ENCODE peak calls at places on chromosomes 4 and X, in four cellular contexts. One of them, this sample, is unnamed.

GRCh38 chr4:12411072-12411471 is 982.4 kb upstream of the HS3ST1 start:
- DNase-seq in H1: no peak
- DNase-seq in K562: no peak
- DNase-seq in HCT116: no peak
- DNase-seq in this sample: no peak

GRCh38 chr4:187612211-187612780 is 383.3 kb upstream of the ZFP42 start:
- DNase-seq in H1: no peak
- DNase-seq in K562: no peak
- DNase-seq in HCT116: no peak
- DNase-seq in this sample: no peak

GRCh38 chr4:7411896-7412585 is 22.7 kb downstream of the PSAPL1 start:
- DNase-seq in H1: no peak
- DNase-seq in K562: no peak
- DNase-seq in HCT116: no peak
- DNase-seq in this sample: no peak

GRCh38 chr4:87974856-87975462 is 555 bp upstream of the SPP1 start:
- DNase-seq in H1: no peak
- DNase-seq in K562: no peak
- DNase-seq in HCT116: no peak
- DNase-seq in this sample: no peak

GRCh38 chr4:80412322-80412721 is 76.8 kb downstream of the CFAP299 start:
- DNase-seq in H1: no peak
- DNase-seq in K562: no peak
- DNase-seq in HCT116: no peak
- DNase-seq in this sample: no peak

GRCh38 chrX:134746379-134746723 is 88.1 kb upstream of the PLAC1 start:
- DNase-seq in H1: no peak
- DNase-seq in K562: no peak
- DNase-seq in HCT116: no peak
- DNase-seq in this sample: no peak

GRCh38 chrX:18389968-18390367 is 35.4 kb upstream of the CDKL5 start:
- DNase-seq in H1: no peak
- DNase-seq in K562: no peak
- DNase-seq in HCT116: no peak
- DNase-seq in this sample: no peak

GRCh38 chrX:46587158-46587557 is 13.6 kb downstream of the CHST7 start:
- DNase-seq in H1: no peak
- DNase-seq in K562: no peak
- DNase-seq in HCT116: no peak
- DNase-seq in this sample: no peak

GRCh38 chrX:781216-782211 is 150.9 kb downstream of the SHOX start:
- DNase-seq in H1: no peak
- DNase-seq in K562: no peak
- DNase-seq in HCT116: no peak
- DNase-seq in this sample: no peak

GRCh38 chr4:27057053-27057452 is 196.4 kb downstream of the STIM2 start:
- DNase-seq in H1: no peak
- DNase-seq in K562: no peak
- DNase-seq in HCT116: no peak
- DNase-seq in this sample: no peak

GRCh38 chr4:147754037-147754445 is 22.2 kb downstream of the ARHGAP10 start:
- DNase-seq in H1: no peak
- DNase-seq in K562: no peak
- DNase-seq in HCT116: no peak
- DNase-seq in this sample: no peak

GRCh38 chr4:152947311-152947710 is 11.2 kb downstream of the FHDC1 start:
- DNase-seq in H1: no peak
- DNase-seq in K562: no peak
- DNase-seq in HCT116: no peak
- DNase-seq in this sample: no peak

GRCh38 chr4:152944678-152945320 is 8.7 kb downstream of the FHDC1 start:
- DNase-seq in H1: no peak
- DNase-seq in K562: no peak
- DNase-seq in HCT116: no peak
- DNase-seq in this sample: no peak

GRCh38 chr4:152946460-152946859 is 10.3 kb downstream of the FHDC1 start:
- DNase-seq in H1: no peak
- DNase-seq in K562: no peak
- DNase-seq in HCT116: no peak
- DNase-seq in this sample: no peak

GRCh38 chr4:152943673-152944072 is 7.5 kb downstream of the FHDC1 start:
- DNase-seq in H1: no peak
- DNase-seq in K562: no peak
- DNase-seq in HCT116: no peak
- DNase-seq in this sample: no peak

DNA sequence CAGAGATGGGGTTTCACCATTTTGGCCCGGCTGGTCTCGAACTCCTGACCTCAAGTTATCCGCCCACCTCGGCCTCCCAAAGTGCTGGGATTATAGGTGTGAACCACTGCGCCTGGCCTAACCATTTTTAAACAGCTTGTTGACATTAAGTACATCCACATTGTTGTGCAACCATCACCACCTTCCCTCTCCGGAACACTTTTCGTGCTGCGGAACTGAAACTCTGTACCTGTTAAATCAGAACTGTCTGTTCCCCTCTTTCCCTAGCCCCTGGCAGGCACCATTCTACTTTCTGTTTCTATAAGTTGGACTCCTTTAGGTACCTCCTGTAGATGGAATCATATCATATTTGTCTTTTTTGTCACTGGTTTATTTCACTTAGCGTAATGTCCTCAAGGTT is 9.5 kb downstream of the FHDC1 start:
- DNase-seq in H1: no peak
- DNase-seq in K562: no peak
- DNase-seq in HCT116: no peak
- DNase-seq in this sample: no peak
- TF ChIP-seq YY1 in H1: no peak
- TF ChIP-seq YY1 in K562: no peak
- TF ChIP-seq YY1 in HCT116: no peak
- TF ChIP-seq YY1 in this sample: no peak

GRCh38 chrX:103666202-103667107 is 20.0 kb downstream of the MORF4L2 start:
- DNase-seq in H1: no peak
- DNase-seq in K562: no peak
- DNase-seq in HCT116: no peak
- DNase-seq in this sample: no peak

GRCh38 chrX:103658681-103659433 is 27.6 kb downstream of the MORF4L2 start:
- DNase-seq in H1: no peak
- DNase-seq in K562: no peak
- DNase-seq in HCT116: no peak
- DNase-seq in this sample: no peak

GRCh38 chrX:103669745-103670144 is 16.8 kb downstream of the MORF4L2 start:
- DNase-seq in H1: no peak
- DNase-seq in K562: peak
- DNase-seq in HCT116: no peak
- DNase-seq in this sample: no peak

GRCh38 chrX:103664363-103664762 is 22.1 kb downstream of the MORF4L2 start:
- DNase-seq in H1: no peak
- DNase-seq in K562: no peak
- DNase-seq in HCT116: no peak
- DNase-seq in this sample: no peak

DNA sequence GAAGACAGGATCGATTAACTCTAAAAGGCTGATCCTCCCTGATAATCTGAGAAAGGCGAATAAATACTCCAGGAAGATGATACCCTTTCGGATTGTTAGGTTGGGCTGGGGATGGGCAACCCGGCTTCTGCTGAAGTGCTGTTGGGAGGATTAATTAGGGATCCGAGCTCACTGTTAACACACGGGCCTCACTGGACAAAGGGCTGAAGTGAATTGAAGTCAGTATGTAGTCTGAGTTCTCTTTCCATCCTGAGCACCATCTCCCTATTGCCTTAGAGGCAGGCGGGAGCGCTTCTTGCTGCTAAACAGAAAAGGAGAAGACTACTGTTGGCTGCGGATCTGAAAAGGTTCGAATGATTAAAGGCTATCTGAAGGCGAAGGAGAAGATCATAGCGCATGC is 22.6 kb downstream of the MORF4L2 start:
- DNase-seq in H1: no peak
- DNase-seq in K562: no peak
- DNase-seq in HCT116: no peak
- DNase-seq in this sample: no peak
- TF ChIP-seq ZNF274 in H1: no peak
- TF ChIP-seq ZNF274 in K562: no peak
- TF ChIP-seq ZNF274 in HCT116: no peak
- TF ChIP-seq ZNF274 in this sample: no peak

GRCh38 chr4:155433636-155434360 is 57.0 kb upstream of the MAP9 start:
- DNase-seq in H1: no peak
- DNase-seq in K562: no peak
- DNase-seq in HCT116: no peak
- DNase-seq in this sample: no peak
- H3K9ac ChIP-seq in H1: no peak
- H3K9ac ChIP-seq in K562: no peak
- H3K9ac ChIP-seq in HCT116: no peak
- H3K9ac ChIP-seq in this sample: no peak

DNA sequence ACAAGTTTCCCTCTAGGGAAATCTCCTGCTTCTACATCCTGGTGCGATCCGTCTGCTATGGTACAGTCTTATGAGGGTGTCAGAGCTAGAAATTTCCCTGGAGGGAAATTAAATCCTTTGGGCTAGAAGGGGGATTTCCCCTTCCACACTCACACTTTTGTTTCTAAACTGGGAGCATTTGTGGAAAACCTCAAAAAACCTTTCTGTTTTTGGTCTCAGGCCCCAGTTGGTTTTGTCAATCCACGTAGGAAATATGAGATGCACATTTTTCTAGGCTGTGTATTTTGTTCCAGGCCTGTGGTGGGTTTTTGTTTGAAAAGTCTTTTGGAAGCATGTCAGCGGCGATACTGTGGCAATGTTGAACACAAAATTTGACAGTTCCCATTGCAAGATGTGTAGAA is 17.8 kb downstream of the HMGB3 start:
- DNase-seq in H1: no peak
- DNase-seq in K562: no peak
- DNase-seq in HCT116: no peak
- DNase-seq in this sample: no peak
- TF ChIP-seq YY1 in H1: no peak
- TF ChIP-seq YY1 in K562: no peak
- TF ChIP-seq YY1 in HCT116: no peak
- TF ChIP-seq YY1 in this sample: no peak

GRCh38 chr4:150155391-150155790 is 77.1 kb downstream of the DCLK2 start:
- DNase-seq in H1: no peak
- DNase-seq in K562: no peak
- DNase-seq in HCT116: no peak
- DNase-seq in this sample: no peak

GRCh38 chr4:150150545-150151156 is 72.4 kb downstream of the DCLK2 start:
- DNase-seq in H1: no peak
- DNase-seq in K562: no peak
- DNase-seq in HCT116: no peak
- DNase-seq in this sample: no peak

GRCh38 chr4:150149381-150149780 is 71.1 kb downstream of the DCLK2 start:
- DNase-seq in H1: no peak
- DNase-seq in K562: no peak
- DNase-seq in HCT116: no peak
- DNase-seq in this sample: no peak

GRCh38 chr4:150156543-150156942 is 78.3 kb downstream of the DCLK2 start:
- DNase-seq in H1: no peak
- DNase-seq in K562: no peak
- DNase-seq in HCT116: no peak
- DNase-seq in this sample: no peak

DNA sequence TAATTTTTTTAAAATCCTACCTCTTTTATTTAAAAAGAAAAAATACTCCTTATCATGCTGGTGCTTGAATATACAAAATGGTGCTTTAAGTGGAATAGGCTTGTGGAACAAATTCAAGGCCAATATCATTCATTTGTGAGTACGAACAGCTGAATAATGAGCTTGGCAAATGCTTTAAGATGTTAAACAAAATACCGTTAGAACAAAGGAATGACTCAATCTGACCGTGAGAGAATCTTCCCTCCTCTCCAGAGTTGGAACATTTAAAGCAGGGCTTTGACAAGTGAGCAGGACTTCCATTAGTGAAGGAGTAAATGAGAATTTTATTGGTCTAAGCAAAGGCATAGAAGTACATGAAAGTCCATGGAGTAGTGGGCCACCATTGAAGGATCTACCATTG is 74.5 kb downstream of the DCLK2 start:
- DNase-seq in H1: no peak
- DNase-seq in K562: no peak
- DNase-seq in HCT116: no peak
- DNase-seq in this sample: peak
- TF ChIP-seq ZNF274 in H1: no peak
- TF ChIP-seq ZNF274 in K562: no peak
- TF ChIP-seq ZNF274 in HCT116: no peak
- TF ChIP-seq ZNF274 in this sample: no peak

GRCh38 chrX:149916745-149917392 is 12.5 kb upstream of the HSFX4 start:
- DNase-seq in H1: no peak
- DNase-seq in K562: peak
- DNase-seq in HCT116: no peak
- DNase-seq in this sample: no peak
- H3K9ac ChIP-seq in H1: no peak
- H3K9ac ChIP-seq in K562: no peak
- H3K9ac ChIP-seq in HCT116: no peak
- H3K9ac ChIP-seq in this sample: no peak

GRCh38 chr4:164251257-164251656 is 502.7 kb upstream of the SMIM31 start:
- DNase-seq in H1: no peak
- DNase-seq in K562: no peak
- DNase-seq in HCT116: no peak
- DNase-seq in this sample: no peak

GRCh38 chr4:164252286-164252685 is 501.6 kb upstream of the SMIM31 start:
- DNase-seq in H1: peak
- DNase-seq in K562: no peak
- DNase-seq in HCT116: no peak
- DNase-seq in this sample: peak
- TF ChIP-seq YY1 in H1: no peak
- TF ChIP-seq YY1 in K562: no peak
- TF ChIP-seq YY1 in HCT116: no peak
- TF ChIP-seq YY1 in this sample: no peak

GRCh38 chr4:72743078-72743477 is 174.1 kb upstream of the ADAMTS3 start:
- DNase-seq in H1: no peak
- DNase-seq in K562: peak
- DNase-seq in HCT116: no peak
- DNase-seq in this sample: no peak

DNA sequence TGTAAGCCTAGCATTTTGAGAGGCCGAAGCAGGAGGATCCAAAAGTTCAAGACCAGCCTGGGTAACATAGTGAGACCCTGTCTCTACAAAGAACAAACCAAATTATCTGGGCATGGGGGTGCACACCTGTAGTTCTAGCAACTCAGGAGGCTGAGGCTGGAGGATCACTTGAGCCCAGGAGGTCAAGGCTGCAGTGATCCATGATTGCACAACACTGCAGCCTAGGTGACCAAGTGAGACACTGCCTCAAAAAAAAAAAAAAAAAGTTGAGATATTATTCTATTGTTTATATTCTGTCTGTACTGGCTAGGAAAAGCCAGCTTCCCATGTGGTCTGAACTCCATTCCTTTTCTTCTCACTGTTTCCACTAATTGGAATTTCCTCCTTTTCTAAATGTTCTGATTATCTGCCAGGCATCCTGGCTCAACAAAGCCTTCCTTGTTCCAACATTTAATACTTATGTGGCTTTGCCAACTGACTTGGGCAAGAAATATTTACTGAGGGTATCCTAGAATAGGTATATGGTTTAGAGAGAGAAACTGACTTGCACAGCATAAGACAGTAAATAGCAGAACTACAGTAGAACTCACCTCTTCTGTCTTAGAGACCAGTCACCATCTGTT is 175.2 kb upstream of the ADAMTS3 start:
- DNase-seq in H1: no peak
- DNase-seq in K562: no peak
- DNase-seq in HCT116: no peak
- DNase-seq in this sample: no peak
- TF ChIP-seq ZNF274 in H1: no peak
- TF ChIP-seq ZNF274 in K562: no peak
- TF ChIP-seq ZNF274 in HCT116: no peak
- TF ChIP-seq ZNF274 in this sample: no peak

This sample was measured in NT2/D1.